ENCODE peak calls at places on chromosomes 13 and 19, in six cellular contexts. V, K, L, J, A and E are unnamed samples. For H3K27me3, the result is how much of the 10 kb centered on the place peaks cover.

GRCh38 chr13:99260216-99260615 is 2.0 kb upstream of the GPR18 start:
- DNase-seq in A (no peak), V (no peak), K (no peak), J (no peak), L (no peak), E (no peak)

GRCh38 chr13:97537110-97537509 is 103.1 kb downstream of the RAP2A start:
- DNase-seq in V (no peak), K (no peak), A (no peak), L (no peak), J (no peak), E (no peak)

GRCh38 chr13:79295906-79296564 is 110.0 kb downstream of the RBM26 start:
- DNase-seq in K (no peak), V (peak), J (no peak), A (no peak), L (no peak), E (no peak)

GRCh38 chr19:51439021-51439465 is 19.2 kb downstream of the SIGLEC8 start:
- DNase-seq in V (peak), L (peak), K (no peak), J (no peak), A (no peak), E (no peak)

GRCh38 chr13:97978661-97979450 is 25.4 kb downstream of the IPO5 start:
- DNase-seq in J (no peak), K (no peak), V (peak), L (no peak), A (no peak), E (no peak)

GRCh38 chr19:7788178-7788932 is 25.3 kb downstream of the CLEC4M start:
- DNase-seq in K (peak), L (no peak), J (no peak), V (no peak), A (no peak), E (no peak)

GRCh38 chr19:16022681-16023557 is 53.4 kb upstream of the TPM4 start:
- DNase-seq in V (no peak), K (peak), L (no peak), A (no peak), J (peak), E (no peak)

GRCh38 chr13:106373304-106373988 is 162.0 kb downstream of the EFNB2 start:
- DNase-seq in A (no peak), K (no peak), J (no peak), L (no peak), V (no peak), E (no peak)

GRCh38 chr19:33668968-33669367 is 47.2 kb downstream of the CHST8 start:
- DNase-seq in L (no peak), K (peak), A (no peak), V (no peak), J (no peak), E (no peak)

GRCh38 chr13:105721056-105721455 is 814.4 kb downstream of the EFNB2 start:
- DNase-seq in L (no peak), J (no peak), A (no peak), V (no peak), K (no peak), E (no peak)

GRCh38 chr13:24267283-24267682 is 42.1 kb upstream of the C1QTNF9 start:
- DNase-seq in L (no peak), V (no peak), K (no peak), J (no peak), A (no peak), E (no peak)

GRCh38 chr13:112619730-112620639 is 32.0 kb upstream of the TUBGCP3 start:
- DNase-seq in J (no peak), K (no peak), A (no peak), V (no peak), L (no peak), E (no peak)

GRCh38 chr19:35166100-35167063 is 11.8 kb downstream of the FXYD5 start:
- DNase-seq in J (no peak), V (no peak), L (no peak), K (no peak), A (no peak), E (no peak)

GRCh38 chr19:10855879-10856522 is 7.8 kb downstream of the C19orf38 start:
- DNase-seq in L (no peak), V (peak), K (no peak), A (no peak), J (peak), E (no peak)

GRCh38 chr13:40026174-40026585 is 370.7 kb downstream of the COG6 start:
- DNase-seq in L (no peak), J (no peak), K (no peak), V (no peak), A (no peak), E (peak)

GRCh38 chr13:98172570-98173405 is 4.3 kb downstream of the RNF113B start:
- DNase-seq in V (peak), K (no peak), A (no peak), L (no peak), J (no peak), E (no peak)

GRCh38 chr19:44943801-44944249 is 1.8 kb downstream of the APOC4 start:
- DNase-seq in K (peak), J (no peak), A (no peak), L (peak), V (no peak), E (no peak)

GRCh38 chr19:48819366-48819816 is 8.6 kb upstream of the BCAT2 start:
- DNase-seq in V (peak), A (peak), L (peak), K (peak), J (peak), E (no peak)

GRCh38 chr13:20073775-20074174 is 87.1 kb downstream of the GJA3 start:
- DNase-seq in A (no peak), V (no peak), J (no peak), K (no peak), L (no peak), E (no peak)

GRCh38 chr19:52410276-52410675 is 12.6 kb downstream of the ZNF528 start:
- DNase-seq in V (no peak), J (no peak), A (no peak), K (no peak), L (no peak), E (no peak)

GRCh38 chr13:36530050-36530789 is 97.9 kb downstream of the CCNA1 start:
- DNase-seq in J (no peak), A (no peak), L (no peak), V (peak), K (no peak), E (no peak)

GRCh38 chr13:77219401-77219800 is 107.5 kb downstream of the MYCBP2 start:
- DNase-seq in J (no peak), A (no peak), K (no peak), V (no peak), L (no peak), E (no peak)

GRCh38 chr13:32267836-32268439 is 47.2 kb downstream of the ZAR1L start:
- DNase-seq in A (no peak), J (peak), K (no peak), V (peak), L (no peak), E (peak)

GRCh38 chr13:86920960-86921359 is 750.2 kb upstream of the SLITRK5 start:
- DNase-seq in K (no peak), L (no peak), J (no peak), V (no peak), A (no peak), E (no peak)

GRCh38 chr19:52735734-52736133 is 890 bp upstream of the ZNF611 start:
- DNase-seq in L (peak), V (peak), A (peak), J (peak), K (peak), E (no peak)

GRCh38 chr19:8261881-8262280 is 46.3 kb downstream of the CD320 start:
- DNase-seq in J (peak), A (peak), K (no peak), L (no peak), V (no peak), E (no peak)

DNA sequence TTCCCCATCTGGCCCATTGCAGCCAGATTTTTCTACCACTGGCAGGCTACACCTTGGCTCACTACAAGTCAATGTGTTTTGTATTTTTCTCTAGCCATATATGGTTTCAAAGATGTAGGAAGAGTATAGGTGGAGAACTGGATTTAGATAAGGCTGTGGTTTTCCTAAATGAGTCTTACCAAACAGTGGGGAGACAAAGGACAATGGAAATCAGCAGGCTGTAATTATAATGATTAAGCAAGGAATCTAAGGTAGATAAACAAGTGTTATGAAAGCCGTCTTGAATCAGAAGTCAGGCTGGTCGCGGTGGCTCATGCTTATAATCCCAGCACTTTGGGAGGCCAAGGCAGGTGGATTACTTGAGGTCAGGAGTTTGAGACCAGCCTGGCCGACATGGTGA is 11.2 kb downstream of the IGFL1 start:
- DNase-seq in J (no peak), K (no peak), L (no peak), V (no peak), A (no peak), E (no peak)
- H3K27me3 ChIP-seq in J (under half), K (under half), L (under half), V (under half), A (under half), E (under half)

DNA sequence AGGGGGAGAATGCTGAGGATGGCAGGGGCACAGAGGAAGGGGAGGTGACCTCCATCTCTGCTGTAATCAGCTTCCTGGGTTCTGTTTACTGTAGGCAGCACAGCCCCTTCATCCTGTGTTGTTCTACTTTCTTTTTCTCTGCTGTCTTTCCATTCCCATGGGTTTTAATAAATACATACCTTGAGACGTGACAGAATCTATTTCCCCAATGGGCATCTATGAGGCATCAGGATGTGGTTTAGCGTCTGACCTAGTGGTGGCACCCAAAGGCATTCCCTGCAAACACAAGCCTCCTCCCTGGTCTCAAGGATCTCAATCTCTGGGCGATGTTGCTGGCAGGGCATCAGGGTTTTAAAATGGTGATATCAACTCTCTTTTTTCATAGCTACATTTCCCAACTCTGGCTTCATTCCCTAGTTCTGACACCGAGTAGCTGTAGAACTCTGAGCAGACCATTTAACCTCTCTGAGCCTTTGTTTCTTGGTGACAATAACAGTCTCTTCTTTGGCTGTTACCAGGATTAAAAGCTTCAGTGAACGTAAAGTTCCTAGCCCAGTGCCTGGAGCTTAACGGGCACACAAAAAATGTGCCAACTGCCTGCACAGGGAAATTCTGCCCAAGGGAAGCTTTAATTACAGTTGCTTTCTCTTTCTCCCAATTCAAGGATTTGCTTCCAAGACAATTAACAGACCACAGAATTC is 60.9 kb downstream of the ALOX5AP start:
- DNase-seq in J (no peak), L (no peak), V (peak), A (no peak), K (no peak), E (no peak)
- TF ChIP-seq CTCF in J (no peak), L (no peak), V (peak), A (no peak), K (no peak), E (no peak)

GRCh38 chr19:5927439-5927821 is 13.4 kb downstream of the CAPS start:
- DNase-seq in L (no peak), J (no peak), V (no peak), K (no peak), A (no peak), E (no peak)
- H3K27ac ChIP-seq in L (no peak), J (no peak), V (no peak), K (no peak), A (no peak), E (no peak)

GRCh38 chr19:1066748-1067340 is at the start of gene ARHGAP45:
- DNase-seq in K (peak), V (peak), A (no peak), J (no peak), L (no peak), E (peak)
- H3K27me3 ChIP-seq in K (under half), V (under half), A (under half), J (under half), L (under half), E (under half)

DNA sequence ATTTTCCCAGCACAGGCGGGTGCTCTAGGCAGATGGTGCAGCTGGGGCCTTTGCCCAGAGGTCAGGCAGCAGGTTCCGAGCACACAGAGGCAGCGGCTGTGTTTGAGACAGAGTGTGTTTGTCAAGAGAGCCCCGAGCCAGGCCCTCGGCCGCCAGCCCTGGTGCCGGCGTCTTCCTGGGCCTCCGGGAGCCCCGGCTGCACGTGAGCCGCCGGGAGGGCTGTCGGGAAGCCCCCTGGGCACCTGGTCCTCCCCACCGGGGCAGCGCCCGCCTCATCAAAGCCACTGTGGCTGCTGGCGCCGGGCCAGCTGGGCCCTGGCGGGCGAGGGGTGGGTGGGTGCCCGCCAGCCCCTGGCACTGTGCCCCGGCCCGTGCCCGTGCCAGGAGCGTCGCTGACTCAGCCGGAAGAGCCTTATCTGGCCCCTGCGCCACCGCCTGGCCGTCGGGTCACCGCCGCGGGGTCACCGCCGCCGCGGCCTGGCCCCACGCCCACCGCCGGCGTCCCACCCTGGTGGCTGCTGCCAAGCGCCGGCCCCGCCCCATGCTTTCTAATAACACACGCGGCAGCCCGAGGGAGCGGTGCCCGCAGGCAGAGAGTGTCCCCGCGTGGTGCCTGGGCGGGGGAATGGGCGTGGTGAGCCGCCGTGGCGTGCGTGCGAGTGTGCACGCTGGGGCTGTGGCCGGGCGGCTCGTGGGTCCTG is 14.9 kb downstream of the ARID3A start:
- DNase-seq in L (peak), J (peak), V (peak), K (peak), A (peak), E (peak)
- TF ChIP-seq CTCF in L (no peak), J (no peak), V (no peak), K (no peak), A (no peak), E (no peak)

GRCh38 chr19:46717034-46717715 is at the start of gene PRKD2:
- DNase-seq in A (peak), J (peak), V (peak), L (peak), K (peak), E (peak)

GRCh38 chr19:46715620-46716012 is 1.3 kb downstream of the PRKD2 start:
- DNase-seq in K (no peak), V (no peak), J (no peak), L (no peak), A (no peak), E (no peak)

GRCh38 chr19:46716672-46717033 is 261 bp downstream of the PRKD2 start:
- DNase-seq in L (no peak), A (no peak), K (no peak), V (no peak), J (no peak), E (no peak)

GRCh38 chr19:46714523-46715106 is 2.3 kb downstream of the PRKD2 start:
- DNase-seq in J (no peak), V (no peak), K (no peak), L (no peak), A (no peak), E (peak)

DNA sequence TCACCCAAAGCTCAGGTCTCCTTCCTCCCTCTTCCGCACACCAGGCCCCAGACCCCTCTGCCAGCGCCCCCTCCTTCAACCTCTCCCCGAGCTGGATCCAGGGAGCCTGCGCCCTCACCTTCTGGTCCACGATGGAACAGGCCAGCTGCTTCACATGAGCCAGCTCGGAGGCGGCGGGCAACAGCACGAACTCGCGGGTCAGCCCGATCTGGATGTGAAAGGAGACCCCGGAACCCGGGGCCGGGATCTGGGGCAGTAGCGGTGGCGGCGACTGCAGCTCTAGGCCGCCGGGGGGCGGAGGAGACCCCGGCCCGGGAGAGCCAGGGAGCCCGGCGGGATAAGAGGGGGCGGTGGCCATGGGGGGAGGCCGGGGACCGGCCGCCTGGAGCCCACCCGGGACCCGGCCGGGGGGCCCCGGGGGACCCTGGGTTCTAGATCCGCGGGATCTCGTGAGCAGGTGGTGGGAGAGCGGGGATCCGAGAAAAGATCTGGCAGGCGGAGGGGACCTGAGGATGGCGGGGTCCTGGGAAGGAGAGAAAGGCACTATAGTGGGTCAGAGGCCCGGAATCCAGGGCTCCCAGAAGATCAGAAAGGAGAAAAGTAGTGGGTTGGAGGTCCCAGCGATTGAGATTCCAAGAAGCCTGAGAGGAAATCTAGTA is 772 bp downstream of the PRKD2 start:
- DNase-seq in V (no peak), K (no peak), L (no peak), A (no peak), J (peak), E (no peak)
- H3K27ac ChIP-seq in V (no peak), K (peak), L (peak), A (peak), J (peak), E (peak)

GRCh38 chr19:30590596-30591229 is 218.5 kb downstream of the ZNF536 start:
- DNase-seq in J (no peak), K (no peak), L (no peak), A (no peak), V (no peak), E (no peak)

GRCh38 chr19:30593975-30594925 is 222.1 kb downstream of the ZNF536 start:
- DNase-seq in K (no peak), L (no peak), V (no peak), J (no peak), A (no peak), E (no peak)

GRCh38 chr19:30596813-30597399 is 224.7 kb downstream of the ZNF536 start:
- DNase-seq in L (no peak), V (no peak), A (no peak), J (no peak), K (no peak), E (no peak)

GRCh38 chr19:30596268-30596667 is 224.1 kb downstream of the ZNF536 start:
- DNase-seq in L (no peak), K (no peak), J (no peak), V (no peak), A (no peak), E (no peak)

DNA sequence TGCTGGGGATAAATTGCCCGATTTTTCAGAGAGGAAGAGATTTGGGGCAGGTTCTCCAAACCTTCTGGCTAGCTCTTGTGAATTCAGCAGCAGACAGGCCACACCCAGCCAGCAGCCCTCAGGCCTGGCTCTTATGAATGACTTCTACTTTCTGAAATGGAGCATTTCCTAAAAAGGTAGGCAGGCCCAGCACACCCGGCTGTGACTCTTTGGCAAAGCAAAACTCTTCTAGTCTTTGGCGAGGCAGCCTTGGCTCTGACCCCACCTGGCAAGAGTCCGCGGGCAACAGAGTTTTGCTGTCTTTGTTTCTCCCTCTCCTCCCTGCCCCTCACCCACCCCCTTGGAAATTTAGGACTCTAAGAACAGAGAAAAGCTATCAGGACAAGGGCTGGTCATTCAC is 221.2 kb downstream of the ZNF536 start:
- DNase-seq in J (no peak), K (no peak), V (no peak), A (no peak), L (no peak), E (no peak)
- H3K27me3 ChIP-seq in J (under half), K (under half), V (under half), A (under half), L (under half), E (under half)

GRCh38 chr13:108728370-108728769 is 99.0 kb downstream of the MYO16 start:
- DNase-seq in V (peak), J (no peak), L (no peak), K (no peak), A (no peak), E (no peak)
- TF ChIP-seq CTCF in V (peak), J (no peak), L (no peak), K (no peak), A (no peak), E (no peak)

GRCh38 chr19:39155114-39155700 is 29.6 kb downstream of the PAK4 start:
- DNase-seq in V (no peak), J (peak), A (no peak), K (no peak), L (no peak), E (no peak)
- H3K27ac ChIP-seq in V (peak), J (peak), A (no peak), K (no peak), L (no peak), E (no peak)

GRCh38 chr13:114127473-114128347 is 4.7 kb downstream of the RASA3 start:
- DNase-seq in K (no peak), L (no peak), J (no peak), A (no peak), V (no peak), E (no peak)
- H3K27me3 ChIP-seq in K (under half), L (under half), J (under half), A (under half), V (under half), E (under half)